ENCODE peak calls at places on chromosomes 1 and 21, in nine cellular contexts. B is endodermal cell; N is endothelial cell; E is Daoy; V is EH; D is NCI-H226; T is stimulated activated CD4-positive, alpha-beta T cell treated with anti-CD3 and anti-CD28 coated beads, Interleukin-1b, Interleukin-23, amount 100 ng/mL, for 48 hours; G is activated T-cell treated with anti-CD3 and anti-CD28 coated beads, Interleukin-2, amount 50 U/mL, for 72 hours; A is T-helper 9 cell. P is an unnamed sample.
A peak's percentile ranks its signal among the peaks of the same experiment; 100 is the strongest.

GRCh38 chr1:181062800-181063428 is 25.6 kb upstream of the IER5 start:
- DNase-seq in B (no peak), N (no peak), E (no peak), V (peak; percentile 81), D (no peak), T (peak; percentile 39), G (peak; percentile 46), A (no peak), P (no peak)

GRCh38 chr1:165862448-165862847 is 35.0 kb downstream of the UCK2 start:
- DNase-seq in B (no peak), N (no peak), E (no peak), V (no peak), D (no peak), T (no peak), G (no peak), A (no peak), P (no peak)

GRCh38 chr21:42478504-42478903 is 17.5 kb downstream of the RSPH1 start:
- DNase-seq in B (no peak), N (no peak), E (no peak), V (no peak), D (no peak), T (no peak), G (no peak), A (no peak), P (no peak)

GRCh38 chr1:7432896-7433380 is 338.2 kb upstream of the VAMP3 start:
- DNase-seq in B (no peak), N (no peak), E (no peak), V (no peak), D (no peak), T (no peak), G (no peak), A (no peak), P (no peak)

GRCh38 chr1:228287541-228288425 is 79.9 kb downstream of the OBSCN start:
- DNase-seq in B (peak; percentile 28), N (no peak), E (no peak), V (no peak), D (no peak), T (no peak), G (no peak), A (no peak), P (no peak)

GRCh38 chr1:202765726-202766125 is 42.5 kb downstream of the KDM5B start:
- DNase-seq in B (no peak), N (no peak), E (no peak), V (peak; percentile 75), D (peak; percentile 14), T (no peak), G (no peak), A (no peak), P (no peak)

GRCh38 chr1:168504064-168504837 is 39.5 kb downstream of the XCL2 start:
- DNase-seq in B (no peak), N (no peak), E (no peak), V (peak; percentile 30), D (no peak), T (peak; percentile 19), G (peak; percentile 44), A (no peak), P (no peak)

GRCh38 chr1:78658901-78659300 is 9.3 kb downstream of the IFI44 start:
- DNase-seq in B (no peak), N (no peak), E (no peak), V (no peak), D (no peak), T (no peak), G (no peak), A (no peak), P (no peak)

GRCh38 chr1:119143716-119144115 is 3.3 kb upstream of the WARS2 start:
- DNase-seq in B (no peak), N (no peak), E (no peak), V (no peak), D (no peak), T (no peak), G (no peak), A (no peak), P (no peak)

GRCh38 chr1:59125154-59125553 is 171.7 kb upstream of the FGGY start:
- DNase-seq in B (no peak), N (no peak), E (no peak), V (no peak), D (no peak), T (no peak), G (no peak), A (no peak), P (no peak)

GRCh38 chr1:185483647-185484450 is 166.8 kb upstream of the IVNS1ABP start:
- DNase-seq in B (no peak), N (no peak), E (peak; percentile 78), V (peak; percentile 98), D (peak; percentile 35), T (no peak), G (no peak), A (no peak), P (no peak)

GRCh38 chr1:200738733-200739498 is at the start of gene CAMSAP2:
- DNase-seq in B (peak; percentile 95), N (peak; percentile 86), E (peak; percentile 93), V (peak; percentile 94), D (peak; percentile 87), T (peak; percentile 40), G (peak; percentile 54), A (peak; percentile 58), P (peak; percentile 77)

GRCh38 chr1:220999872-221000863 is 120.9 kb downstream of the HLX start:
- DNase-seq in B (no peak), N (no peak), E (no peak), V (no peak), D (peak; percentile 10), T (no peak), G (no peak), A (no peak), P (no peak)

GRCh38 chr1:23010734-23011449 is 4.8 kb downstream of the TEX46 start:
- DNase-seq in B (no peak), N (no peak), E (peak; percentile 95), V (peak; percentile 83), D (peak; percentile 61), T (no peak), G (no peak), A (no peak), P (no peak)

GRCh38 chr1:234763361-234763760 is 153.4 kb upstream of the IRF2BP2 start:
- DNase-seq in B (no peak), N (no peak), E (no peak), V (no peak), D (no peak), T (no peak), G (no peak), A (no peak), P (no peak)

GRCh38 chr21:33412832-33413519 is 9.8 kb downstream of the IFNGR2 start:
- DNase-seq in B (peak; percentile 78), N (no peak), E (no peak), V (no peak), D (no peak), T (no peak), G (no peak), A (no peak), P (no peak)

GRCh38 chr1:226738421-226738994 is 574 bp downstream of the ITPKB start:
- DNase-seq in B (peak; percentile 81), N (peak; percentile 40), E (peak; percentile 51), V (peak; percentile 48), D (no peak), T (peak; percentile 42), G (peak; percentile 57), A (peak; percentile 25), P (no peak)

GRCh38 chr1:57067863-57068262 is 102.0 kb upstream of the C8B start:
- DNase-seq in B (no peak), N (no peak), E (no peak), V (peak; percentile 7), D (no peak), T (no peak), G (no peak), A (no peak), P (no peak)

GRCh38 chr1:43822040-43822439 is 111.6 kb upstream of the ARTN start:
- DNase-seq in B (no peak), N (no peak), E (peak; percentile 92), V (peak; percentile 97), D (peak; percentile 94), T (no peak), G (no peak), A (no peak), P (no peak)

GRCh38 chr1:20185834-20186782 is at the start of the genes PLA2G2C and UBXN10:
- DNase-seq in B (peak; percentile 89), N (peak; percentile 52), E (peak; percentile 39), V (no peak), D (no peak), T (peak; percentile 76), G (peak; percentile 82), A (peak; percentile 17), P (no peak)